ENCODE peak calls at places on chromosomes 13 and 19, in ten cellular contexts. K is neural progenitor cell; M is CD8-positive, alpha-beta T cell; G is keratinocyte; F is cardiac muscle cell; E is CD4-positive, alpha-beta T cell; D is adrenal gland; Z is neural crest cell; S is K562; U is body of pancreas. V is an unnamed sample.

GRCh38 chr13:105969761-105970160 is 565.7 kb downstream of the EFNB2 start:
- DNase-seq in Z (no peak), D (no peak), M (no peak), U (no peak), F (no peak), K (no peak), G (no peak), E (no peak), S (no peak), V (no peak)

GRCh38 chr13:27007166-27007565 is 164.4 kb downstream of the USP12 start:
- DNase-seq in E (no peak), G (no peak), U (no peak), F (no peak), M (no peak), K (peak), Z (no peak), S (no peak), D (peak), V (no peak)

GRCh38 chr19:39319892-39320168 is 833 bp downstream of the LRFN1 start:
- DNase-seq in S (no peak), K (no peak), D (no peak), U (no peak), E (no peak), Z (no peak), M (no peak), G (no peak), F (no peak), V (no peak)

GRCh38 chr13:105805866-105806265 is 729.6 kb downstream of the EFNB2 start:
- DNase-seq in E (no peak), U (no peak), F (no peak), K (no peak), M (no peak), S (no peak), D (no peak), G (no peak), Z (no peak), V (no peak)

GRCh38 chr19:57560049-57560491 is 407 bp upstream of the ZNF550 start:
- DNase-seq in U (no peak), D (no peak), K (no peak), S (no peak), G (no peak), F (no peak), Z (no peak), M (no peak), E (no peak), V (no peak)

GRCh38 chr19:35118268-35119026 is 2.8 kb downstream of the FXYD3 start:
- DNase-seq in F (no peak), S (no peak), M (no peak), E (no peak), U (no peak), G (no peak), Z (no peak), K (no peak), D (no peak), V (no peak)

GRCh38 chr13:64810701-64811258 is 2419.4 kb downstream of the PCDH9 start:
- DNase-seq in K (no peak), U (no peak), F (no peak), M (no peak), Z (no peak), S (no peak), G (no peak), D (no peak), E (no peak), V (no peak)

GRCh38 chr13:97228850-97229521 is 6.9 kb downstream of the MBNL2 start:
- DNase-seq in M (no peak), G (no peak), E (no peak), U (no peak), S (no peak), K (no peak), Z (no peak), D (no peak), F (no peak), V (no peak)

GRCh38 chr13:88189724-88190123 is 518.6 kb downstream of the SLITRK5 start:
- DNase-seq in D (no peak), Z (no peak), M (no peak), K (no peak), F (no peak), G (no peak), U (no peak), E (no peak), S (no peak), V (no peak)

GRCh38 chr19:1768248-1768647 is 14.9 kb downstream of the ONECUT3 start:
- DNase-seq in D (no peak), E (no peak), K (peak), S (peak), M (no peak), G (no peak), F (peak), U (no peak), Z (peak), V (peak)
- TF ChIP-seq CTCF in D (no peak), E (no peak), K (peak), S (peak), M (no peak), G (no peak), F (peak), U (no peak), Z (peak), V (no peak)

GRCh38 chr19:13902993-13903555 is 2.8 kb downstream of the BRME1 start:
- DNase-seq in E (no peak), U (no peak), F (no peak), Z (no peak), S (peak), K (no peak), G (no peak), M (no peak), D (no peak), V (no peak)
- TF ChIP-seq CTCF in E (no peak), U (no peak), F (peak), Z (peak), S (peak), K (peak), G (peak), M (peak), D (no peak), V (no peak)

GRCh38 chr13:95155093-95155492 is 146.2 kb downstream of the ABCC4 start:
- DNase-seq in Z (no peak), S (no peak), D (no peak), K (no peak), M (no peak), G (no peak), E (no peak), U (no peak), F (no peak), V (no peak)

GRCh38 chr13:95154441-95154886 is 146.8 kb downstream of the ABCC4 start:
- DNase-seq in K (no peak), U (no peak), F (no peak), S (no peak), M (no peak), Z (no peak), E (no peak), G (peak), D (no peak), V (no peak)

GRCh38 chr13:95155504-95155903 is 145.7 kb downstream of the ABCC4 start:
- DNase-seq in G (no peak), U (no peak), Z (no peak), F (no peak), S (no peak), E (no peak), D (no peak), M (no peak), K (no peak), V (no peak)

GRCh38 chr13:95153647-95154405 is 147.4 kb downstream of the ABCC4 start:
- DNase-seq in F (no peak), G (no peak), K (no peak), E (no peak), U (no peak), M (no peak), S (no peak), D (no peak), Z (no peak), V (no peak)

DNA sequence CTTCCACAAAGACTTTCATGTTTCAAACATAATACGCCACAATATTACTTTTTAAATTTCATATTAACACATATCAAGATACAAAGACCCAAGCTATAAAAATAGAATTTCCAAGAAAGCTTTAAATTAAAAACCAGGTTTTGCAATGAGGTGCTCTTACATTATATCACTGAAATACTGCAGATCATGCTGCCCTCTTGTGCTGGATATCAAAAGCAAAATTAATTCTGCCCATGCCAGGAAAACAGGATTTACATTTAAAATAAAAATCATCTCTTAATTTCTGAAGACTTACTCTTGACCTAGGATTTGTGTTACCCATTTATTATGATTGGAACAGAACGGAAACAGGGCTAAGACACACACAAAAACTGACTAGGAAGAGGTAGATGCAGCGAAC is 145.0 kb downstream of the ABCC4 start:
- DNase-seq in U (no peak), S (no peak), D (no peak), M (no peak), K (no peak), E (no peak), F (no peak), G (no peak), Z (no peak), V (no peak)
- TF ChIP-seq CTCF in U (no peak), S (no peak), D (no peak), M (no peak), K (peak), E (no peak), F (peak), G (peak), Z (peak), V (no peak)

GRCh38 chr13:45464687-45465453 is at the start of gene COG3:
- DNase-seq in D (peak), G (no peak), E (peak), U (peak), M (peak), K (peak), F (peak), Z (peak), S (peak), V (peak)

GRCh38 chr13:45466359-45466758 is 1.6 kb downstream of the COG3 start:
- DNase-seq in D (no peak), F (no peak), Z (no peak), K (no peak), U (no peak), G (no peak), S (no peak), M (no peak), E (no peak), V (no peak)

GRCh38 chr13:45468676-45469075 is 3.9 kb downstream of the COG3 start:
- DNase-seq in E (no peak), Z (no peak), M (no peak), K (no peak), F (no peak), G (no peak), S (peak), D (no peak), U (no peak), V (no peak)

DNA sequence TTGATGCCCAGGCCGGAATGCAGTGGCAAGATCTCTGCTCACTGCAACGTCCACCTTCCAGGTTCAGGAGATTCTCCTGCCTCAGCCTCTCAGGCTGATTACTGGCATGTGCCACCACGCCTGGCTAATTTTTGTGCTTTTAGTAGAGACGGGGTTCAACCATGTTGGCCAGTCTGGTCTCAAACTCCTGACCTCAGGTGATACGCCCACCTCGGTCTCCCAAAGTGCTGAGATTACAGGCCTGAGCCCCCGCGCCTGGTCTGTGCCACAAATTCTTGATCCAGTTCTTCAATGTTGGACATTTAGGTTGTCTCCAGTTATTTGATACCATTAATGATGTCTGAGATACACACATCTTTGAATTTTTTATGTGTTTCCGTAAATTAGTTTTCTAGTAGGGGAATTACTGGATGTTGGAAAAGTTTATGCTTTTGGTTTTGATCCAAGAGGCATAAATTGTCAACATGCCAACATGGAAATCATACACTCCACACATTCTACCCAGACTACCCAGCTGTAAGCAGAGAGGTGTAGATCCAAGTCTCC is 525 bp upstream of the COG3 start:
- DNase-seq in F (no peak), D (peak), G (no peak), E (no peak), S (no peak), Z (no peak), M (no peak), U (no peak), K (no peak), V (no peak)
- TF ChIP-seq CTCF in F (no peak), D (no peak), G (no peak), E (no peak), S (peak), Z (peak), M (peak), U (no peak), K (no peak), V (no peak)

GRCh38 chr19:13842294-13843103 is 34.4 kb upstream of the NANOS3 start:
- DNase-seq in S (peak), M (peak), K (peak), F (peak), U (peak), D (peak), G (no peak), Z (no peak), E (peak), V (peak)
- TF ChIP-seq CTCF in S (peak), M (no peak), K (peak), F (no peak), U (no peak), D (no peak), G (no peak), Z (no peak), E (no peak), V (no peak)

V was measured in endothelial cell.